ENCODE peak calls at places on chromosomes 11 and 22, in six cellular contexts. O, N, M, D, I and F are unnamed samples.

GRCh38 chr11:33722579-33723234 is 13.5 kb downstream of the CD59 start:
- DNase-seq in O (no peak), N (no peak), M (peak; percentile 95), D (peak; percentile 86), I (no peak), F (no peak)

GRCh38 chr11:12893787-12894672 is 115.1 kb upstream of the RASSF10 start:
- DNase-seq in O (peak; percentile 62), N (peak; percentile 73), M (peak; percentile 67), D (peak; percentile 67), I (peak; percentile 15), F (peak; percentile 56)

GRCh38 chr11:1772270-1773130 is 8.8 kb upstream of the CTSD start:
- DNase-seq in O (no peak), N (peak; percentile 79), M (peak; percentile 96), D (peak; percentile 85), I (peak; percentile 62), F (no peak)

GRCh38 chr22:41619979-41620645 is 731 bp downstream of the DESI1 start:
- DNase-seq in O (peak; percentile 38), N (peak; percentile 68), M (peak; percentile 60), D (peak; percentile 20), I (no peak), F (peak; percentile 59)

GRCh38 chr11:26149585-26149984 is 182.3 kb upstream of the ANO3 start:
- DNase-seq in O (no peak), N (no peak), M (no peak), D (no peak), I (no peak), F (no peak)

GRCh38 chr11:45217991-45218390 is 68.2 kb downstream of the SYT13 start:
- DNase-seq in O (no peak), N (no peak), M (peak; percentile 15), D (no peak), I (no peak), F (no peak)

GRCh38 chr11:100098560-100098959 is 588.5 kb upstream of the ARHGAP42 start:
- DNase-seq in O (no peak), N (no peak), M (no peak), D (no peak), I (no peak), F (no peak)

GRCh38 chr22:24441406-24442351 is 14.3 kb downstream of the ADORA2A start:
- DNase-seq in O (peak; percentile 79), N (no peak), M (no peak), D (no peak), I (no peak), F (no peak)

GRCh38 chr22:25645266-25645665 is 80.8 kb downstream of the GRK3 start:
- DNase-seq in O (no peak), N (no peak), M (no peak), D (no peak), I (no peak), F (no peak)

GRCh38 chr11:43868852-43869567 is 11.6 kb upstream of the ALKBH3 start:
- DNase-seq in O (no peak), N (no peak), M (peak; percentile 92), D (peak; percentile 39), I (no peak), F (peak; percentile 76)

GRCh38 chr22:37751449-37752188 is 54.8 kb downstream of the TRIOBP start:
- DNase-seq in O (no peak), N (no peak), M (no peak), D (peak; percentile 31), I (no peak), F (no peak)

GRCh38 chr11:114771172-114771571 is 92.8 kb downstream of the NXPE2 start:
- DNase-seq in O (no peak), N (no peak), M (no peak), D (no peak), I (no peak), F (no peak)

GRCh38 chr11:11552688-11553087 is 69.1 kb downstream of the GALNT18 start:
- DNase-seq in O (no peak), N (no peak), M (no peak), D (peak; percentile 2), I (no peak), F (no peak)

GRCh38 chr22:40571887-40572286 is 64.6 kb downstream of the MRTFA start:
- DNase-seq in O (no peak), N (no peak), M (no peak), D (no peak), I (no peak), F (no peak)

GRCh38 chr11:96154802-96155520 is 188.0 kb downstream of the MAML2 start:
- DNase-seq in O (no peak), N (no peak), M (peak; percentile 81), D (peak; percentile 26), I (no peak), F (no peak)

GRCh38 chr11:33801821-33802413 is 27.6 kb upstream of the FBXO3 start:
- DNase-seq in O (peak; percentile 42), N (peak; percentile 47), M (peak; percentile 15), D (peak; percentile 16), I (peak; percentile 0), F (no peak)

GRCh38 chr11:17102447-17102846 is 25.0 kb upstream of the RPS13 start:
- DNase-seq in O (no peak), N (no peak), M (peak; percentile 46), D (no peak), I (no peak), F (no peak)

GRCh38 chr11:68010058-68011041 is at the start of gene ALDH3B1:
- DNase-seq in O (peak; percentile 52), N (peak; percentile 57), M (peak; percentile 95), D (peak; percentile 90), I (peak; percentile 60), F (peak; percentile 66)

GRCh38 chr11:15816270-15816871 is 540.0 kb downstream of the SOX6 start:
- DNase-seq in O (no peak), N (no peak), M (peak; percentile 74), D (peak; percentile 15), I (no peak), F (no peak)

GRCh38 chr11:55357560-55358184 is 10.1 kb upstream of the OR4A15 start:
- DNase-seq in O (no peak), N (no peak), M (no peak), D (peak; percentile 31), I (no peak), F (peak; percentile 55)

GRCh38 chr11:27213232-27213660 is 149.8 kb downstream of the CCDC34 start:
- DNase-seq in O (no peak), N (peak; percentile 52), M (peak; percentile 94), D (peak; percentile 92), I (no peak), F (no peak)

GRCh38 chr11:69563306-69563705 is 77.7 kb upstream of the CCND1 start:
- DNase-seq in O (no peak), N (no peak), M (no peak), D (no peak), I (no peak), F (no peak)

GRCh38 chr11:6992457-6993431 is 27.4 kb downstream of the ZNF214 start:
- DNase-seq in O (no peak), N (no peak), M (peak; percentile 93), D (peak; percentile 82), I (no peak), F (no peak)

GRCh38 chr11:65709661-65710060 is 2.4 kb upstream of the KAT5 start:
- DNase-seq in O (no peak), N (no peak), M (no peak), D (no peak), I (no peak), F (no peak)

GRCh38 chr22:48396785-48397530 is 1430.7 kb downstream of the BRD1 start:
- DNase-seq in O (no peak), N (no peak), M (no peak), D (no peak), I (no peak), F (no peak)

GRCh38 chr22:31068970-31069369 is 12.1 kb upstream of the SMTN start:
- DNase-seq in O (no peak), N (no peak), M (no peak), D (no peak), I (no peak), F (no peak)

GRCh38 chr11:68459886-68460740 is 439 bp upstream of the PPP6R3 start:
- DNase-seq in O (peak; percentile 99), N (peak; percentile 100), M (peak; percentile 100), D (peak; percentile 98), I (peak; percentile 96), F (peak; percentile 98)

GRCh38 chr11:8290122-8290810 is 26.6 kb upstream of the LMO1 start:
- DNase-seq in O (peak; percentile 45), N (peak; percentile 2), M (no peak), D (no peak), I (no peak), F (no peak)

GRCh38 chr11:122732342-122733300 is 77.1 kb downstream of the UBASH3B start:
- DNase-seq in O (no peak), N (no peak), M (no peak), D (peak; percentile 63), I (no peak), F (no peak)

GRCh38 chr11:65112226-65112550 is 516 bp downstream of the TM7SF2 start:
- DNase-seq in O (no peak), N (peak; percentile 65), M (no peak), D (no peak), I (no peak), F (no peak)

GRCh38 chr11:64880240-64881001 is 2.0 kb upstream of the EHD1 start:
- DNase-seq in O (no peak), N (no peak), M (no peak), D (no peak), I (no peak), F (peak; percentile 66)

GRCh38 chr22:39738746-39739145 is 154.8 kb downstream of the ENTHD1 start:
- DNase-seq in O (no peak), N (no peak), M (peak; percentile 62), D (peak; percentile 4), I (no peak), F (no peak)

GRCh38 chr11:111344032-111344431 is 35.0 kb downstream of the POU2AF1 start:
- DNase-seq in O (no peak), N (no peak), M (peak; percentile 85), D (peak; percentile 50), I (no peak), F (no peak)

GRCh38 chr11:130115218-130115617 is 44.4 kb upstream of the ST14 start:
- DNase-seq in O (no peak), N (no peak), M (peak; percentile 62), D (peak; percentile 54), I (no peak), F (no peak)

GRCh38 chr11:10302744-10303557 is 1.9 kb upstream of the ADM start:
- DNase-seq in O (peak; percentile 72), N (peak; percentile 79), M (peak; percentile 88), D (peak; percentile 67), I (no peak), F (peak; percentile 85)

GRCh38 chr11:60764879-60765278 is 8.2 kb downstream of the MS4A15 start:
- DNase-seq in O (no peak), N (no peak), M (no peak), D (no peak), I (no peak), F (peak; percentile 91)
- TF ChIP-seq EZH2phosphoT487 in O (no peak), N (no peak), M (no peak), D (no peak), I (no peak), F (no peak)

GRCh38 chr22:19986011-19986409 is 30.6 kb downstream of the ARVCF start:
- DNase-seq in O (no peak), N (no peak), M (no peak), D (no peak), I (no peak), F (no peak)
- H3K9ac ChIP-seq in O (peak overlapping the region; percentile 89), N (peak overlapping the region; percentile 69), M (peak overlapping the region; percentile 73), D (no peak overlapping the region), I (peak overlapping the region; percentile 79), F (no peak overlapping the region)

GRCh38 chr11:134562176-134562575 is 150.1 kb upstream of the B3GAT1 start:
- DNase-seq in O (no peak), N (no peak), M (no peak), D (no peak), I (no peak), F (no peak)
- TF ChIP-seq EZH2phosphoT487 in O (no peak), N (no peak), M (no peak), D (no peak), I (no peak), F (no peak)

GRCh38 chr22:23305922-23306374 is 125.6 kb downstream of the BCR start:
- DNase-seq in O (peak; percentile 75), N (no peak), M (peak; percentile 69), D (no peak), I (no peak), F (no peak)
- H3K9ac ChIP-seq in O (no peak overlapping the region), N (no peak overlapping the region), M (no peak overlapping the region), D (no peak overlapping the region), I (no peak overlapping the region), F (no peak overlapping the region)